ENCODE peak calls at places on chromosomes 6 and 20, in seven cellular contexts. D is T-cell; U is Right ventricle myocardium inferior; S is NCI-H460; I is stimulated activated CD8-positive, alpha-beta memory T cell treated with anti-CD3 and anti-CD28 coated beads, Interleukin-15, amount 100 ng/mL, for 24 hours; M is RPMI7951; F is fibroblast of lung. Q is an unnamed sample.

GRCh38 chr20:49424536-49424935 is 57.9 kb downstream of the KCNB1 start:
- DNase-seq in D (no peak), U (no peak), S (no peak), I (no peak), M (peak; percentile 77), F (peak; percentile 8), Q (no peak)

GRCh38 chr6:105592329-105592728 is 189.4 kb upstream of the PREP start:
- DNase-seq in D (no peak), U (no peak), S (no peak), I (no peak), M (peak; percentile 98), F (peak; percentile 98), Q (no peak)

GRCh38 chr6:118668761-118669411 is 17.5 kb upstream of the CEP85L start:
- DNase-seq in D (no peak), U (no peak), S (no peak), I (no peak), M (peak; percentile 35), F (peak; percentile 85), Q (no peak)

GRCh38 chr6:142635130-142635529 is 309.8 kb downstream of the HIVEP2 start:
- DNase-seq in D (no peak), U (no peak), S (no peak), I (no peak), M (peak; percentile 81), F (peak; percentile 64), Q (no peak)

GRCh38 chr6:2042951-2043648 is 202.3 kb downstream of the GMDS start:
- DNase-seq in D (no peak), U (no peak), S (no peak), I (no peak), M (no peak), F (no peak), Q (no peak)

GRCh38 chr6:155171109-155171746 is 92.6 kb upstream of the CLDN20 start:
- DNase-seq in D (peak; percentile 55), U (no peak), S (peak; percentile 13), I (peak; percentile 42), M (peak; percentile 98), F (peak; percentile 95), Q (peak; percentile 85)

GRCh38 chr20:23419995-23420901 is 1.0 kb downstream of the NAPB start:
- DNase-seq in D (peak; percentile 8), U (peak; percentile 75), S (no peak), I (peak; percentile 10), M (peak; percentile 71), F (peak; percentile 67), Q (peak; percentile 80)

GRCh38 chr6:45630801-45631200 is 253.1 kb upstream of the SUPT3H start:
- DNase-seq in D (no peak), U (no peak), S (no peak), I (no peak), M (peak; percentile 58), F (no peak), Q (no peak)

GRCh38 chr6:124795879-124796838 is 166.1 kb upstream of the RNF217 start:
- DNase-seq in D (no peak), U (no peak), S (peak; percentile 30), I (no peak), M (peak; percentile 6), F (peak; percentile 20), Q (no peak)

GRCh38 chr6:16249971-16250370 is 11.6 kb downstream of the GMPR start:
- DNase-seq in D (no peak), U (no peak), S (no peak), I (no peak), M (no peak), F (peak; percentile 40), Q (no peak)

GRCh38 chr20:577167-577791 is 32.8 kb downstream of the TCF15 start:
- DNase-seq in D (no peak), U (no peak), S (peak; percentile 38), I (no peak), M (peak; percentile 70), F (no peak), Q (no peak)

GRCh38 chr6:3455490-3456394 is 1.1 kb downstream of the SLC22A23 start:
- DNase-seq in D (no peak), U (no peak), S (no peak), I (no peak), M (no peak), F (no peak), Q (peak; percentile 79)

GRCh38 chr6:148342146-148343027 is at the start of gene SASH1:
- DNase-seq in D (no peak), U (peak; percentile 80), S (peak; percentile 38), I (no peak), M (peak; percentile 88), F (peak; percentile 82), Q (peak; percentile 88)

GRCh38 chr6:150403458-150404245 is 34.8 kb downstream of the IYD start:
- DNase-seq in D (no peak), U (no peak), S (peak; percentile 40), I (no peak), M (peak; percentile 7), F (peak; percentile 96), Q (peak; percentile 86)

Q was measured in kidney.